ENCODE peak calls at places on chromosomes 7 and 10, in four cellular contexts. K is AG10803, A is brain microvascular endothelial cell, F is GM13977. D is an unnamed sample.

GRCh38 chr10:24947304-24948097 is 4.9 kb downstream of the PRTFDC1 start:
- DNase-seq in K (peak; percentile 68), A (peak; percentile 32), F (peak; percentile 31), D (no peak)

GRCh38 chr7:98877146-98877545 is 1.2 kb upstream of the TRRAP start:
- DNase-seq in K (no peak), F (no peak), A (no peak), D (no peak)

GRCh38 chr7:2713978-2714377 is 26.0 kb downstream of the AMZ1 start:
- DNase-seq in A (no peak), K (no peak), F (no peak), D (no peak)

GRCh38 chr7:102320181-102320580 is 33.5 kb downstream of the SH2B2 start:
- DNase-seq in A (no peak), K (no peak), F (peak; percentile 23), D (no peak)

GRCh38 chr10:86178401-86179142 is 188.0 kb downstream of the GRID1 start:
- DNase-seq in F (no peak), K (peak; percentile 4), A (no peak), D (no peak)

GRCh38 chr7:47513741-47514241 is 68.1 kb downstream of the TNS3 start:
- DNase-seq in K (peak; percentile 92), F (no peak), A (peak; percentile 58), D (no peak)

GRCh38 chr10:110547139-110547761 is 20.2 kb upstream of the SMC3 start:
- DNase-seq in A (no peak), K (peak; percentile 72), F (peak; percentile 67), D (peak; percentile 72)

GRCh38 chr10:58266826-58267712 is 625 bp downstream of the IPMK start:
- DNase-seq in F (peak; percentile 42), K (peak; percentile 74), A (no peak), D (peak; percentile 27)

GRCh38 chr7:151448261-151449252 is 8.6 kb upstream of the CRYGN start:
- DNase-seq in F (peak; percentile 92), A (peak; percentile 53), K (peak; percentile 46), D (peak; percentile 85)

GRCh38 chr7:32905175-32905662 is 13.7 kb upstream of the KBTBD2 start:
- DNase-seq in F (no peak), A (peak; percentile 59), K (peak; percentile 92), D (peak; percentile 23)

GRCh38 chr7:112162161-112163020 is 43.8 kb downstream of the DOCK4 start:
- DNase-seq in A (peak; percentile 82), K (no peak), F (no peak), D (no peak)

GRCh38 chr7:27775772-27776171 is 35.8 kb downstream of the TAX1BP1 start:
- DNase-seq in F (no peak), K (no peak), A (no peak), D (no peak)

GRCh38 chr7:143285806-143286521 is 1.2 kb downstream of the TMEM139 start:
- DNase-seq in F (no peak), K (no peak), A (no peak), D (no peak)

GRCh38 chr7:68143345-68143744 is 1146.7 kb downstream of the TYW1 start:
- DNase-seq in A (no peak), K (no peak), F (no peak), D (no peak)

GRCh38 chr7:85125679-85126078 is 61.2 kb downstream of the SEMA3D start:
- DNase-seq in A (no peak), F (no peak), K (peak; percentile 46), D (no peak)

GRCh38 chr10:120508393-120508792 is 51.4 kb downstream of the PLPP4 start:
- DNase-seq in A (peak; percentile 64), K (peak; percentile 92), F (no peak), D (no peak)

GRCh38 chr7:157500171-157500960 is 163.6 kb downstream of the DNAJB6 start:
- DNase-seq in K (no peak), F (no peak), A (no peak), D (no peak)

GRCh38 chr10:79178614-79179403 is 110.0 kb downstream of the ZMIZ1 start:
- DNase-seq in K (peak; percentile 84), A (peak; percentile 77), F (no peak), D (no peak)

GRCh38 chr10:123147635-123148413 is at the start of gene HMX2:
- DNase-seq in A (no peak), F (peak; percentile 81), K (no peak), D (peak; percentile 71)

GRCh38 chr10:124053971-124054370 is 39.4 kb downstream of the CHST15 start:
- DNase-seq in A (no peak), K (no peak), F (no peak), D (no peak)

GRCh38 chr10:115355162-115355760 is 262.1 kb downstream of the ATRNL1 start:
- DNase-seq in A (peak; percentile 43), F (peak; percentile 52), K (peak; percentile 52), D (peak; percentile 31)

GRCh38 chr7:19110026-19110777 is 7.2 kb downstream of the TWIST1 start:
- DNase-seq in A (no peak), F (no peak), K (no peak), D (no peak)

GRCh38 chr10:70573599-70574506 is 28.7 kb downstream of the PRF1 start:
- DNase-seq in A (no peak), K (no peak), F (no peak), D (no peak)

GRCh38 chr10:117374506-117375359 is 507 bp downstream of the PDZD8 start:
- DNase-seq in F (peak; percentile 68), A (no peak), K (peak; percentile 36), D (no peak)

GRCh38 chr7:81627565-81628287 is 142.1 kb downstream of the HGF start:
- DNase-seq in F (no peak), K (no peak), A (no peak), D (no peak)

GRCh38 chr7:1697499-1698125 is 27.5 kb downstream of the ELFN1 start:
- DNase-seq in K (no peak), A (no peak), F (no peak), D (no peak)

GRCh38 chr10:72338180-72338579 is 16.5 kb downstream of the DNAJB12 start:
- DNase-seq in A (no peak), K (no peak), F (no peak), D (no peak)

GRCh38 chr10:93149761-93150160 is 76.1 kb downstream of the CYP26A1 start:
- DNase-seq in A (peak; percentile 18), F (no peak), K (peak; percentile 64), D (no peak)

GRCh38 chr7:143256932-143257331 is 6.3 kb upstream of the GSTK1 start:
- DNase-seq in K (no peak), A (no peak), F (peak; percentile 36), D (peak; percentile 28)

GRCh38 chr7:157688439-157689268 is 351.9 kb downstream of the DNAJB6 start:
- DNase-seq in K (no peak), F (no peak), A (no peak), D (no peak)

GRCh38 chr10:85995791-85996190 is 370.8 kb downstream of the GRID1 start:
- DNase-seq in K (peak; percentile 3), A (peak; percentile 25), F (peak; percentile 30), D (no peak)

GRCh38 chr7:149456770-149457421 is 4.0 kb downstream of the ZNF777 start:
- DNase-seq in F (no peak), A (no peak), K (no peak), D (no peak)

GRCh38 chr7:110922906-110923305 is 168.0 kb upstream of the LRRN3 start:
- DNase-seq in A (peak; percentile 62), F (no peak), K (peak; percentile 24), D (no peak)

GRCh38 chr10:63164045-63164722 is 31.1 kb downstream of the NRBF2 start:
- DNase-seq in A (no peak), K (peak; percentile 32), F (no peak), D (no peak)

GRCh38 chr10:11536256-11536655 is 75.2 kb downstream of the USP6NL start:
- DNase-seq in A (no peak), K (no peak), F (no peak), D (no peak)

GRCh38 chr10:14648042-14648765 is 126.5 kb downstream of the FAM107B start:
- DNase-seq in A (peak; percentile 88), K (peak; percentile 62), F (peak; percentile 75), D (peak; percentile 80)

GRCh38 chr10:19993714-19994343 is 177.6 kb downstream of the PLXDC2 start:
- DNase-seq in A (no peak), F (no peak), K (peak; percentile 8), D (no peak)

GRCh38 chr7:3959364-3959763 is 658.3 kb downstream of the SDK1 start:
- DNase-seq in F (no peak), A (no peak), K (no peak), D (no peak)

GRCh38 chr7:85516675-85517074 is 329.8 kb upstream of the SEMA3D start:
- DNase-seq in K (peak; percentile 17), F (no peak), A (peak; percentile 11), D (no peak)

GRCh38 chr7:92763636-92764423 is 72.5 kb downstream of the CDK6 start:
- DNase-seq in K (peak; percentile 61), A (peak; percentile 86), F (no peak), D (no peak)
- TF ChIP-seq CTCF in K (peak; percentile 7), A (no peak), F (no peak), D (no peak)

GRCh38 chr7:22082886-22083710 is 137.4 kb upstream of the CDCA7L start:
- DNase-seq in F (peak; percentile 89), K (peak; percentile 68), A (peak; percentile 72), D (peak; percentile 89)
- TF ChIP-seq CTCF in F (peak; percentile 95), K (peak; percentile 72), A (peak; percentile 80), D (peak; percentile 96)

GRCh38 chr7:130995252-130996081 is 261.5 kb upstream of the KLF14 start:
- DNase-seq in A (no peak), K (no peak), F (no peak), D (no peak)

GRCh38 chr7:130996841-130997231 is 262.8 kb upstream of the KLF14 start:
- DNase-seq in A (peak; percentile 34), F (no peak), K (no peak), D (no peak)

GRCh38 chr7:130994378-130995115 is 260.5 kb upstream of the KLF14 start:
- DNase-seq in K (no peak), A (no peak), F (no peak), D (no peak)

GRCh38 chr7:130996205-130996840 is 262.3 kb upstream of the KLF14 start:
- DNase-seq in F (no peak), K (peak; percentile 58), A (no peak), D (no peak)

DNA sequence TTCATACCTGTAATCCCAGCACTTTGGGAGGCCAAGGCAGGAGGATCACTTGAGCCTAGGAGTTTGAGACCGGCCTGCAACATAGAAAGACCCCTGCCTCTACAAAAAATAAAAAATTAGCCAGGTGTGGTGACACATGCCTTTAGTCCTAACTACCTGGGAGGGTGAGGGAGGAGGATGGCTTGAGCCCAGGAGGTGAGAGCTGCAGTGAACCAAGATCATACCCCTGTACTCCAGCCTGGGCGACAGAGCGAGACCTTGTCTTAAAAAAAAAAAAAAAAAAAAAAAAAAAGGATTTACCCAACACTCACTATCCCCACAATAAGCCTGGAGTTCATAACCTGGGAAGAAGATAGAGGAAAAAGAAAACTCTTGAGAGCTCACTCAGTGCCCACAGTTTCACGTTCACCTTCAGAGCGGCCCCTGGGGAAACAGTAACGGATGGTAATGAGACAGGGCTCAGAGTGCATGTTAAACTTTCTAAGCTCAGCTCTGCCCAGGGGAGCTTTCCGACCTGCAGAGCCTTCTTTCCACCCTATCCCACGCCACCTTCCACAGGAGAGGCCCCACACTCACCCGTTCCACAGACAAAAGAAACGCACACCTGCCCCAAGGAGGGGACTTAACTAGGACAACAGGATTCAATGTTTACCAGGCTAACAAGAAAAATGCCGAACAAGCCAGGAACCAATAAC is 259.8 kb upstream of the KLF14 start:
- DNase-seq in F (no peak), K (no peak), A (no peak), D (no peak)
- TF ChIP-seq CTCF in F (no peak), K (no peak), A (no peak), D (no peak)

DNA sequence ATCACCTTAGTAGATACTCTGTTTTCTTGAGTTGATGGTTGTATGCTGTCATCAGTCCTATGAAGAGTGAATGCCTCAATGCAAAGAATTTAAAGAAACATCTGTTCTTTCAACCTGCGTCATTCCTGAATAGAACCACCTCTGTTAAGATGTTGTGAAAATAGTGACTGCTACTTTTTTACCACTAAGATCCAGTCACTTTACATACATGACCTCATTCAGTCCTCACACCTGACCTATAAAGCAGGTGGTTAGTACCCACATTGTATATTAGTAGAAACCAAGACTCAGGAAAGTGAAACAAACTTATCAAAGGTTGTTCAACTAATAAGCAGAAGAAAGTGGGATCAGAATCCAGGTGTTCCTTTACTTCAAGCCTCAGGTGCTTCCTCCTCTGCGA is 64.8 kb downstream of the ITGB8 start:
- DNase-seq in K (no peak), A (no peak), F (no peak), D (peak; percentile 11)
- TF ChIP-seq CTCF in K (no peak), A (no peak), F (no peak), D (no peak)